ENCODE peak calls at places on chromosomes 7 and 10, in five cellular contexts. D, L, E, M and V are unnamed samples.

GRCh38 chr10:92990615-92991014 is 70.0 kb upstream of the CYP26C1 start:
- DNase-seq in E (no peak), M (peak), L (peak), D (no peak), V (no peak)

GRCh38 chr7:100007887-100008286 is 7.5 kb upstream of the ZKSCAN1 start:
- DNase-seq in D (no peak), L (no peak), E (no peak), M (no peak), V (no peak)

GRCh38 chr10:79137826-79138225 is 69.1 kb downstream of the ZMIZ1 start:
- DNase-seq in D (no peak), E (peak), L (no peak), M (no peak), V (no peak)

GRCh38 chr10:130655313-130656186 is 519.4 kb downstream of the GLRX3 start:
- DNase-seq in M (no peak), D (no peak), E (no peak), L (no peak), V (no peak)

GRCh38 chr7:80918909-80919721 is at the start of gene SEMA3C:
- DNase-seq in L (peak), D (peak), M (peak), E (peak), V (peak)

GRCh38 chr7:148163246-148163645 is 427.3 kb upstream of the C7orf33 start:
- DNase-seq in M (no peak), E (no peak), D (no peak), L (no peak), V (no peak)

GRCh38 chr7:96707901-96708774 is 1.5 kb downstream of the SEM1 start:
- DNase-seq in M (no peak), D (no peak), L (no peak), E (no peak), V (no peak)

GRCh38 chr7:55052081-55052480 is 33.3 kb downstream of the EGFR start:
- DNase-seq in E (no peak), L (no peak), D (peak), M (no peak), V (no peak)

GRCh38 chr7:33062023-33062781 is at the start of gene NT5C3A:
- DNase-seq in L (no peak), E (no peak), D (no peak), M (peak), V (no peak)

GRCh38 chr10:22615819-22616499 is 98.4 kb downstream of the PIP4K2A start:
- DNase-seq in D (no peak), E (peak), M (peak), L (peak), V (no peak)

GRCh38 chr10:106711313-106711906 is 453.1 kb downstream of the SORCS1 start:
- DNase-seq in E (peak), D (no peak), M (peak), L (no peak), V (no peak)

GRCh38 chr7:69342154-69342884 is 256.0 kb upstream of the AUTS2 start:
- DNase-seq in M (no peak), E (no peak), D (no peak), L (no peak), V (no peak)

GRCh38 chr10:95056744-95057363 is 12.4 kb downstream of the CYP2C8 start:
- DNase-seq in D (no peak), M (no peak), E (no peak), L (no peak), V (no peak)

GRCh38 chr7:36962367-36962766 is 238.1 kb upstream of the AOAH start:
- DNase-seq in L (no peak), D (no peak), E (no peak), M (no peak), V (peak)

GRCh38 chr7:1678070-1678543 is 8.0 kb downstream of the ELFN1 start:
- DNase-seq in E (no peak), D (no peak), M (no peak), L (no peak), V (no peak)

GRCh38 chr7:46444266-46444665 is 523.2 kb upstream of the IGFBP3 start:
- DNase-seq in M (no peak), L (no peak), D (no peak), E (no peak), V (no peak)

GRCh38 chr10:121078672-121079102 is 227.5 kb downstream of the WDR11 start:
- DNase-seq in L (no peak), M (peak), D (no peak), E (no peak), V (no peak)

GRCh38 chr10:43945908-43946307 is 297.2 kb upstream of the ZNF32 start:
- DNase-seq in D (no peak), M (no peak), L (no peak), E (no peak), V (no peak)

GRCh38 chr10:131141207-131141606 is 170.3 kb downstream of the TCERG1L start:
- DNase-seq in E (no peak), D (no peak), M (no peak), L (no peak), V (no peak)

GRCh38 chr10:46524471-46525176 is 31.8 kb downstream of the GPRIN2 start:
- DNase-seq in L (no peak), D (no peak), E (peak), M (no peak), V (no peak)

GRCh38 chr7:26567263-26567662 is 275.6 kb downstream of the SNX10 start:
- DNase-seq in D (no peak), E (no peak), M (no peak), L (no peak), V (no peak)

GRCh38 chr10:101612086-101612485 is 24.0 kb downstream of the DPCD start:
- DNase-seq in D (no peak), L (no peak), E (no peak), M (no peak), V (no peak)

GRCh38 chr10:46231087-46231486 is 55.7 kb upstream of the ANTXRL start:
- DNase-seq in M (no peak), L (no peak), D (no peak), E (no peak), V (no peak)

GRCh38 chr7:155916926-155917655 is 104.8 kb upstream of the SHH start:
- DNase-seq in L (no peak), D (no peak), E (no peak), M (peak), V (no peak)

GRCh38 chr10:34094146-34094696 is 720.9 kb downstream of the PARD3 start:
- DNase-seq in M (no peak), E (no peak), D (no peak), L (no peak), V (no peak)

GRCh38 chr10:102269017-102269416 is 23.7 kb downstream of the GBF1 start:
- DNase-seq in D (no peak), M (peak), L (no peak), E (no peak), V (no peak)

GRCh38 chr7:97499204-97499603 is 232.7 kb upstream of the TAC1 start:
- DNase-seq in E (no peak), M (peak), L (peak), D (no peak), V (peak)

GRCh38 chr10:50653142-50653541 is 29.4 kb upstream of the SGMS1 start:
- DNase-seq in M (peak), D (peak), E (no peak), L (peak), V (peak)

GRCh38 chr7:25895792-25896171 is 256.2 kb upstream of the NFE2L3 start:
- DNase-seq in D (no peak), L (no peak), E (no peak), M (no peak), V (no peak)

GRCh38 chr7:24786306-24786705 is 29.0 kb upstream of the GSDME start:
- DNase-seq in L (no peak), E (no peak), M (no peak), D (no peak), V (no peak)

GRCh38 chr10:37813763-37814162 is 43.6 kb downstream of the ZNF248 start:
- DNase-seq in D (no peak), L (no peak), M (no peak), E (no peak), V (no peak)

GRCh38 chr7:100166317-100166940 is 2.0 kb downstream of the GAL3ST4 start:
- DNase-seq in L (no peak), D (no peak), M (no peak), E (no peak), V (no peak)